ENCODE peak calls at places on chromosome 22, in four cellular contexts. Y is neural progenitor cell; W is stimulated activated CD4-positive, alpha-beta T cell treated with anti-CD3 and anti-CD28 coated beads, Interleukin-1b, Interleukin-23, amount 100 ng/mL, for 24 hours; C is CD14-positive monocyte. F is an unnamed sample.

GRCh38 chr22:16601437-16602223 is 9.0 kb upstream of the CCT8L2 start:
- DNase-seq in Y (no peak), W (no peak), C (peak; percentile 45), F (no peak)

GRCh38 chr22:32080904-32081303 is 37.8 kb downstream of the SLC5A1 start:
- DNase-seq in Y (peak; percentile 56), W (no peak), C (no peak), F (peak; percentile 27)

GRCh38 chr22:42473484-42474193 is 41.4 kb upstream of the NFAM1 start:
- DNase-seq in Y (peak; percentile 74), W (no peak), C (no peak), F (no peak)

GRCh38 chr22:30239421-30240405 is 6.8 kb downstream of the LIF start:
- DNase-seq in Y (no peak), W (no peak), C (no peak), F (no peak)

GRCh38 chr22:50293441-50294318 is 13.8 kb downstream of the PLXNB2 start:
- DNase-seq in Y (peak; percentile 94), W (no peak), C (no peak), F (peak; percentile 85)

GRCh38 chr22:47082505-47082904 is 320.1 kb downstream of the TBC1D22A start:
- DNase-seq in Y (no peak), W (no peak), C (no peak), F (no peak)

GRCh38 chr22:25651332-25651731 is 86.9 kb downstream of the GRK3 start:
- DNase-seq in Y (no peak), W (no peak), C (no peak), F (no peak)

GRCh38 chr22:38106814-38107578 is 3.5 kb downstream of the BAIAP2L2 start:
- DNase-seq in Y (no peak), W (no peak), C (no peak), F (no peak)

GRCh38 chr22:49368976-49369725 is 458.5 kb downstream of the BRD1 start:
- DNase-seq in Y (no peak), W (no peak), C (no peak), F (peak; percentile 11)

GRCh38 chr22:21447694-21448402 is 19.3 kb upstream of the TMEM191C start:
- DNase-seq in Y (peak; percentile 4), W (no peak), C (no peak), F (peak; percentile 57)

GRCh38 chr22:37533995-37534394 is 14.8 kb upstream of the CARD10 start:
- DNase-seq in Y (no peak), W (no peak), C (no peak), F (no peak)

GRCh38 chr22:27344546-27344945 is 457.0 kb downstream of the MN1 start:
- DNase-seq in Y (no peak), W (no peak), C (no peak), F (no peak)

GRCh38 chr22:39661842-39662676 is 91.5 kb downstream of the CACNA1I start:
- DNase-seq in Y (peak; percentile 78), W (peak; percentile 54), C (no peak), F (peak; percentile 96)

GRCh38 chr22:17633217-17633997 is 4.9 kb upstream of the ATP6V1E1 start:
- DNase-seq in Y (no peak), W (no peak), C (no peak), F (no peak)

GRCh38 chr22:48654492-48654891 is 1173.2 kb downstream of the BRD1 start:
- DNase-seq in Y (no peak), W (no peak), C (no peak), F (no peak)

GRCh38 chr22:19893363-19893762 is 38.7 kb upstream of the GNB1L start:
- DNase-seq in Y (no peak), W (no peak), C (no peak), F (no peak)

GRCh38 chr22:43449205-43449830 is 37.5 kb downstream of the MPPED1 start:
- DNase-seq in Y (peak; percentile 52), W (no peak), C (peak; percentile 36), F (peak; percentile 32)

GRCh38 chr22:23265389-23265700 is 85.0 kb downstream of the BCR start:
- DNase-seq in Y (no peak), W (no peak), C (no peak), F (no peak)

GRCh38 chr22:16955678-16956210 is 52.3 kb downstream of the GAB4 start:
- DNase-seq in Y (no peak), W (no peak), C (no peak), F (no peak)

GRCh38 chr22:33105501-33105911 is 47.3 kb upstream of the SYN3 start:
- DNase-seq in Y (no peak), W (no peak), C (no peak), F (no peak)

GRCh38 chr22:46602025-46602424 is 18.2 kb upstream of the GRAMD4 start:
- DNase-seq in Y (no peak), W (no peak), C (peak; percentile 92), F (no peak)

GRCh38 chr22:43436536-43437267 is 24.9 kb downstream of the MPPED1 start:
- DNase-seq in Y (no peak), W (no peak), C (no peak), F (no peak)

GRCh38 chr22:39279170-39279850 is 34.5 kb upstream of the PDGFB start:
- DNase-seq in Y (no peak), W (no peak), C (no peak), F (no peak)

GRCh38 chr22:32308934-32309333 is 48.7 kb upstream of the RFPL3 start:
- DNase-seq in Y (no peak), W (no peak), C (no peak), F (no peak)

GRCh38 chr22:27551402-27551801 is 250.2 kb downstream of the MN1 start:
- DNase-seq in Y (no peak), W (no peak), C (no peak), F (no peak)